ENCODE peak calls at places on chromosome 2, in seven cellular contexts. R, E, L, C, G, Q and D are unnamed samples.

GRCh38 chr2:196247114-196247978 is 76.0 kb upstream of the STK17B start:
- ATAC-seq in R (peak), E (no peak), L (no peak), C (peak), G (peak), Q (no peak), D (no peak)

GRCh38 chr2:27042159-27042661 is 9.3 kb upstream of the AGBL5 start:
- ATAC-seq in R (peak), E (no peak), L (peak), C (no peak), G (no peak), Q (no peak), D (peak)

GRCh38 chr2:165793161-165793778 is 777 bp downstream of the GALNT3 start:
- ATAC-seq in R (peak), E (no peak), L (no peak), C (no peak), G (peak), Q (no peak), D (no peak)

GRCh38 chr2:28117104-28117596 is 226.6 kb downstream of the BABAM2 start:
- ATAC-seq in R (peak), E (no peak), L (no peak), C (no peak), G (no peak), Q (no peak), D (no peak)

GRCh38 chr2:47520825-47521665 is 118.1 kb downstream of the MSH2 start:
- ATAC-seq in R (peak), E (peak), L (peak), C (peak), G (peak), Q (peak), D (peak)

GRCh38 chr2:201262718-201263117 is 2.4 kb downstream of the CASP8 start:
- ATAC-seq in R (no peak), E (no peak), L (no peak), C (no peak), G (no peak), Q (no peak), D (no peak)

GRCh38 chr2:191358325-191359025 is 113.3 kb downstream of the MYO1B start:
- ATAC-seq in R (no peak), E (no peak), L (no peak), C (peak), G (no peak), Q (no peak), D (no peak)

GRCh38 chr2:110770308-110770695 is 37.9 kb downstream of the ACOXL start:
- ATAC-seq in R (no peak), E (no peak), L (no peak), C (peak), G (peak), Q (peak), D (no peak)

GRCh38 chr2:26172866-26173595 is at the start of gene GAREM2:
- ATAC-seq in R (peak), E (no peak), L (peak), C (no peak), G (no peak), Q (peak), D (peak)

GRCh38 chr2:239363946-239364637 is 36.7 kb downstream of the HDAC4 start:
- ATAC-seq in R (no peak), E (peak), L (peak), C (no peak), G (no peak), Q (no peak), D (no peak)

GRCh38 chr2:32168513-32168912 is 2.8 kb downstream of the SLC30A6 start:
- ATAC-seq in R (no peak), E (no peak), L (no peak), C (no peak), G (no peak), Q (no peak), D (peak)

GRCh38 chr2:48480526-48480925 is 49.4 kb upstream of the STON1 start:
- ATAC-seq in R (no peak), E (no peak), L (no peak), C (no peak), G (no peak), Q (no peak), D (no peak)

GRCh38 chr2:47056875-47057731 is 98.0 kb downstream of the STPG4 start:
- ATAC-seq in R (peak), E (peak), L (peak), C (peak), G (peak), Q (peak), D (peak)

GRCh38 chr2:210541280-210541902 is 15.0 kb upstream of the CPS1 start:
- ATAC-seq in R (no peak), E (no peak), L (no peak), C (no peak), G (no peak), Q (peak), D (no peak)

GRCh38 chr2:26521054-26521912 is 43.4 kb upstream of the OTOF start:
- ATAC-seq in R (peak), E (no peak), L (no peak), C (no peak), G (no peak), Q (peak), D (no peak)

GRCh38 chr2:105072039-105072438 is 34.2 kb downstream of the MRPS9 start:
- ATAC-seq in R (no peak), E (peak), L (no peak), C (no peak), G (no peak), Q (no peak), D (peak)

GRCh38 chr2:44087714-44088092 is 81.0 kb upstream of the PPM1B start:
- ATAC-seq in R (peak), E (no peak), L (no peak), C (no peak), G (peak), Q (peak), D (no peak)

GRCh38 chr2:68569604-68570003 is 73.8 kb upstream of the PROKR1 start:
- ATAC-seq in R (no peak), E (no peak), L (no peak), C (no peak), G (no peak), Q (no peak), D (no peak)

GRCh38 chr2:231361701-231362588 is 33.6 kb upstream of the B3GNT7 start:
- ATAC-seq in R (no peak), E (peak), L (peak), C (peak), G (peak), Q (no peak), D (peak)

GRCh38 chr2:55862269-55862668 is 61.3 kb downstream of the EFEMP1 start:
- ATAC-seq in R (no peak), E (no peak), L (no peak), C (peak), G (peak), Q (peak), D (no peak)

GRCh38 chr2:47193607-47194006 is 38.5 kb upstream of the STPG4 start:
- ATAC-seq in R (no peak), E (no peak), L (no peak), C (no peak), G (no peak), Q (no peak), D (no peak)

GRCh38 chr2:208318127-208318526 is 52.1 kb downstream of the PIKFYVE start:
- ATAC-seq in R (no peak), E (no peak), L (no peak), C (no peak), G (no peak), Q (peak), D (no peak)

GRCh38 chr2:218017211-218018053 is 14.6 kb upstream of the TNS1 start:
- ATAC-seq in R (peak), E (no peak), L (no peak), C (peak), G (peak), Q (no peak), D (no peak)